ENCODE peak calls at places on chromosomes 7 and 10, in five cellular contexts. One of them, this sample, is unnamed.

GRCh38 chr7:159078911-159079270 is 65.8 kb downstream of the VIPR2 start:
- DNase-seq in effector CD4-positive, alpha-beta T cell: no peak
- DNase-seq in fibroblast of pulmonary artery: no peak
- DNase-seq in AG09319: no peak
- DNase-seq in SJSA1: no peak
- DNase-seq in this sample: no peak

GRCh38 chr10:110504111-110504735 is 6.5 kb downstream of the DUSP5 start:
- DNase-seq in effector CD4-positive, alpha-beta T cell: peak; percentile 30
- DNase-seq in fibroblast of pulmonary artery: peak; percentile 79
- DNase-seq in AG09319: peak; percentile 66
- DNase-seq in SJSA1: peak; percentile 63
- DNase-seq in this sample: peak; percentile 47

GRCh38 chr7:72098812-72099211 is 313.3 kb downstream of the CALN1 start:
- DNase-seq in effector CD4-positive, alpha-beta T cell: no peak
- DNase-seq in fibroblast of pulmonary artery: no peak
- DNase-seq in AG09319: peak; percentile 32
- DNase-seq in SJSA1: peak; percentile 70
- DNase-seq in this sample: no peak

GRCh38 chr7:75830978-75831377 is 17.4 kb upstream of the CCL24 start:
- DNase-seq in effector CD4-positive, alpha-beta T cell: no peak
- DNase-seq in fibroblast of pulmonary artery: no peak
- DNase-seq in AG09319: no peak
- DNase-seq in SJSA1: no peak
- DNase-seq in this sample: no peak

GRCh38 chr7:14734839-14735321 is 167.7 kb downstream of the DGKB start:
- DNase-seq in effector CD4-positive, alpha-beta T cell: no peak
- DNase-seq in fibroblast of pulmonary artery: no peak
- DNase-seq in AG09319: no peak
- DNase-seq in SJSA1: no peak
- DNase-seq in this sample: no peak

GRCh38 chr10:71714055-71714454 is 5.5 kb downstream of the C10orf105 start:
- DNase-seq in effector CD4-positive, alpha-beta T cell: no peak
- DNase-seq in fibroblast of pulmonary artery: no peak
- DNase-seq in AG09319: no peak
- DNase-seq in SJSA1: no peak
- DNase-seq in this sample: no peak

GRCh38 chr7:30930621-30931020 is 19.0 kb downstream of the AQP1 start:
- DNase-seq in effector CD4-positive, alpha-beta T cell: no peak
- DNase-seq in fibroblast of pulmonary artery: peak; percentile 18
- DNase-seq in AG09319: no peak
- DNase-seq in SJSA1: no peak
- DNase-seq in this sample: no peak

GRCh38 chr10:18260308-18260971 is 120.2 kb downstream of the CACNB2 start:
- DNase-seq in effector CD4-positive, alpha-beta T cell: no peak
- DNase-seq in fibroblast of pulmonary artery: no peak
- DNase-seq in AG09319: no peak
- DNase-seq in SJSA1: no peak
- DNase-seq in this sample: peak; percentile 37

GRCh38 chr10:70232155-70232858 is 922 bp downstream of the PPA1 start:
- DNase-seq in effector CD4-positive, alpha-beta T cell: peak; percentile 23
- DNase-seq in fibroblast of pulmonary artery: peak; percentile 57
- DNase-seq in AG09319: peak; percentile 18
- DNase-seq in SJSA1: peak; percentile 58
- DNase-seq in this sample: peak; percentile 75

GRCh38 chr7:158763454-158764033 is 58.9 kb upstream of the NCAPG2 start:
- DNase-seq in effector CD4-positive, alpha-beta T cell: no peak
- DNase-seq in fibroblast of pulmonary artery: no peak
- DNase-seq in AG09319: no peak
- DNase-seq in SJSA1: no peak
- DNase-seq in this sample: no peak

GRCh38 chr10:7541137-7542087 is 125.4 kb downstream of the ITIH5 start:
- DNase-seq in effector CD4-positive, alpha-beta T cell: no peak
- DNase-seq in fibroblast of pulmonary artery: peak; percentile 45
- DNase-seq in AG09319: no peak
- DNase-seq in SJSA1: peak; percentile 86
- DNase-seq in this sample: no peak

GRCh38 chr10:125160856-125161569 is 650 bp upstream of the CTBP2 start:
- DNase-seq in effector CD4-positive, alpha-beta T cell: no peak
- DNase-seq in fibroblast of pulmonary artery: peak; percentile 88
- DNase-seq in AG09319: peak; percentile 70
- DNase-seq in SJSA1: peak; percentile 85
- DNase-seq in this sample: peak; percentile 71

GRCh38 chr10:48589266-48589665 is 15.6 kb downstream of the ARHGAP22 start:
- DNase-seq in effector CD4-positive, alpha-beta T cell: no peak
- DNase-seq in fibroblast of pulmonary artery: peak; percentile 89
- DNase-seq in AG09319: peak; percentile 41
- DNase-seq in SJSA1: no peak
- DNase-seq in this sample: no peak

GRCh38 chr10:114023198-114023597 is 20.5 kb upstream of the ADRB1 start:
- DNase-seq in effector CD4-positive, alpha-beta T cell: no peak
- DNase-seq in fibroblast of pulmonary artery: peak; percentile 72
- DNase-seq in AG09319: no peak
- DNase-seq in SJSA1: no peak
- DNase-seq in this sample: no peak

GRCh38 chr10:46558411-46559185 is 2.1 kb upstream of the GPRIN2 start:
- DNase-seq in effector CD4-positive, alpha-beta T cell: peak; percentile 1
- DNase-seq in fibroblast of pulmonary artery: no peak
- DNase-seq in AG09319: no peak
- DNase-seq in SJSA1: peak; percentile 45
- DNase-seq in this sample: no peak

GRCh38 chr7:56537952-56538351 is 421.7 kb upstream of the NUPR2 start:
- DNase-seq in effector CD4-positive, alpha-beta T cell: no peak
- DNase-seq in fibroblast of pulmonary artery: no peak
- DNase-seq in AG09319: no peak
- DNase-seq in SJSA1: no peak
- DNase-seq in this sample: peak; percentile 1

GRCh38 chr10:120462018-120462682 is 5.1 kb downstream of the PLPP4 start:
- DNase-seq in effector CD4-positive, alpha-beta T cell: no peak
- DNase-seq in fibroblast of pulmonary artery: no peak
- DNase-seq in AG09319: no peak
- DNase-seq in SJSA1: no peak
- DNase-seq in this sample: peak; percentile 59

GRCh38 chr7:45145881-45146280 is 11.7 kb upstream of the RAMP3 start:
- DNase-seq in effector CD4-positive, alpha-beta T cell: no peak
- DNase-seq in fibroblast of pulmonary artery: no peak
- DNase-seq in AG09319: no peak
- DNase-seq in SJSA1: no peak
- DNase-seq in this sample: no peak